ENCODE peak calls at places on chromosomes 3 and 15, in four cellular contexts. H is IMR-90, V is neuronal stem cell, K is trophoblast cell. W is an unnamed sample. For H3K36me3, the result is how much of the 10 kb centered on the place peaks cover.

GRCh38 chr3:24686764-24687163 is 192.1 kb upstream of the THRB start:
- DNase-seq in H (peak), V (no peak), K (no peak), W (peak)

GRCh38 chr3:20141841-20142240 is 44.2 kb downstream of the SGO1 start:
- DNase-seq in H (no peak), V (peak), K (no peak), W (peak)

GRCh38 chr15:62952969-62953368 is 89.6 kb upstream of the TPM1 start:
- DNase-seq in H (no peak), V (no peak), K (peak), W (no peak)

GRCh38 chr3:40741729-40742128 is 217.0 kb downstream of the ZNF621 start:
- DNase-seq in H (peak), V (peak), K (no peak), W (peak)

GRCh38 chr3:45666729-45667440 is 22.3 kb upstream of the SACM1L start:
- DNase-seq in H (peak), V (no peak), K (no peak), W (peak)

GRCh38 chr15:37698679-37699078 is 235.8 kb upstream of the TMCO5A start:
- DNase-seq in H (no peak), V (no peak), K (peak), W (peak)

GRCh38 chr15:66099950-66100671 is 153.4 kb downstream of the MEGF11 start:
- DNase-seq in H (no peak), V (no peak), K (no peak), W (no peak)

GRCh38 chr15:42728562-42728961 is 8.4 kb downstream of the CDAN1 start:
- DNase-seq in H (no peak), V (no peak), K (no peak), W (no peak)

GRCh38 chr3:115624898-115625297 is 1.6 kb downstream of the GAP43 start:
- DNase-seq in H (no peak), V (no peak), K (no peak), W (no peak)

GRCh38 chr3:167895684-167896083 is 160.2 kb downstream of the SERPINI1 start:
- DNase-seq in H (no peak), V (peak), K (no peak), W (no peak)

GRCh38 chr15:64460206-64460736 is at the start of gene ZNF609:
- DNase-seq in H (peak), V (peak), K (peak), W (peak)

GRCh38 chr15:34064443-34064842 is 25.4 kb upstream of the AVEN start:
- DNase-seq in H (no peak), V (no peak), K (no peak), W (no peak)

GRCh38 chr15:40038267-40038653 is 721 bp downstream of the SRP14 start:
- DNase-seq in H (peak), V (no peak), K (peak), W (peak)

GRCh38 chr15:75107905-75108838 is 84.8 kb downstream of the PPCDC start:
- DNase-seq in H (peak), V (no peak), K (peak), W (peak)
- H2AFZ ChIP-seq in H (peak), V (no peak), K (no peak), W (no peak)

GRCh38 chr3:16303037-16303436 is 38.0 kb downstream of the OXNAD1 start:
- DNase-seq in H (no peak), V (no peak), K (no peak), W (no peak)

GRCh38 chr3:16300282-16300681 is 35.3 kb downstream of the OXNAD1 start:
- DNase-seq in H (no peak), V (no peak), K (peak), W (no peak)

GRCh38 chr3:16302082-16302631 is 37.1 kb downstream of the OXNAD1 start:
- DNase-seq in H (no peak), V (no peak), K (no peak), W (no peak)

GRCh38 chr3:16300881-16301359 is 35.9 kb downstream of the OXNAD1 start:
- DNase-seq in H (no peak), V (no peak), K (peak), W (no peak)

GRCh38 chr3:16301490-16301889 is 36.5 kb downstream of the OXNAD1 start:
- DNase-seq in H (no peak), V (no peak), K (no peak), W (no peak)
- H3K36me3 ChIP-seq in H (under half), V (under half), K (under half), W (under half)

GRCh38 chr15:101029971-101030661 is 111.0 kb downstream of the LRRK1 start:
- DNase-seq in H (no peak), V (no peak), K (no peak), W (no peak)
- H4K8ac ChIP-seq in H (no peak), V (no peak), K (no peak), W (no peak)

DNA sequence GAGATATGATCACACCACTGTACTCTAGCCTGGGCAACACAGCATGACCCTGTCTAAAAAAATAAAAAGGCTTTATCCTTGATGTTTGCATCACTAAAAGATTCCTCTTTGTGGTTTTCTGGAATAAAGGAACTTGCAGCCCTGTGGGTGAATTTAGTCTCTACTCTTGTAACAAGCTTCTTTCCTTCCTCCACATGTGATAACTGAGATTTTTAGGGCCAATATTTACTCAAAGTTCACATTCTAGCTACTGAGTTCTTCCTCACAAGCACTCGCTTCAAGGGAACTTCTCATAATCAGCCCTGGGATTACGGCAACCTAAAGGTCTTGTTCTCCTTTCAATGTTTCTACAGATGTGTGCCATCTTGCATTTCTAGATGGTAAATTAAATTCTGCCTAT is 24.6 kb downstream of the COMMD2 start:
- DNase-seq in H (no peak), V (no peak), K (no peak), W (no peak)
- H2AFZ ChIP-seq in H (no peak), V (no peak), K (no peak), W (no peak)

DNA sequence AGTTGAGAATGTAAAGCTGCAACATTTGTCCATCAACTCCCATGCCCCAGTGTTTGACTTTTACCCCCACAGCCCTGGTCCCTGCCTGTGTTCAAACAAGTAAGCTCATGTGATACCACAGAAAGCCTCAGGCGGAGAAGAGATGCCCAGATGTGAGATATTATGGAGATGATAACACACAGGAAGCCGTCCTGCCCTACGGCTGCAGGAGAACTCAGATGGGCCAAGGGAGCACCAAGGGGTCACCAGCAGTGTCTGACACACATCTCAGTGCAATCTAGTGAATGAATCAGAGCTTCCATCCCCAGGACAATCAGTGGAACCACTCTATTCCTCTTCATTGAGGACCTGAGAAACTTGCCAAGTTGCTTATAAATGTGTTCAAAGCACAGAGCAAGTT is 14.0 kb upstream of the SPINK8 start:
- DNase-seq in H (no peak), V (no peak), K (peak), W (no peak)
- H3K36me3 ChIP-seq in H (under half), V (under half), K (under half), W (under half)

GRCh38 chr3:183315739-183316138 is 62.7 kb downstream of the B3GNT5 start:
- DNase-seq in H (no peak), V (no peak), K (peak), W (no peak)
- H4K8ac ChIP-seq in H (no peak), V (no peak), K (no peak), W (no peak)

DNA sequence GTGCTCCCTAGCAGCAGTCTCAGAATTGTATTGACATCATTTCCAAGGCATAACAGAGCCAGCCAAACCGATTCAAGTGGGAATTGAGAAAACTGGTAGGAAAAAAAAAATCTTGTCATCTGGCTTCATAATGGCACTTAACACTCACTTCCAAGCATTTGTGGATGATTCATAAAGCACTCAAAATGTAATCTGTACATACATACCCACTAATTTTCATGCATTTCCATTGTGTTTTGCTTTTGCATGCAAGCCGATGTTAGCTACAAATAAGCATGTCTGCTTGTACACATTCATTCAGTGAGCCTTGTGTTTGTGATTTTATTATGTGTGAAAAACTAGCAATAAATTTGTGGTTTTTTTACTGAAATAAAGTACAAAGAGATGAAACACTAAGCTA is 18.6 kb upstream of the TRPC1 start:
- DNase-seq in H (no peak), V (no peak), K (no peak), W (peak)
- H2AFZ ChIP-seq in H (no peak), V (no peak), K (no peak), W (no peak)

GRCh38 chr3:52349131-52349530 is 33.0 kb downstream of the DNAH1 start:
- DNase-seq in H (no peak), V (no peak), K (no peak), W (no peak)
- H3K36me3 ChIP-seq in H (under half), V (under half), K (under half), W (under half)

GRCh38 chr3:134065836-134066538 is 36.3 kb upstream of the SLCO2A1 start:
- DNase-seq in H (no peak), V (no peak), K (no peak), W (no peak)
- H4K8ac ChIP-seq in H (no peak), V (no peak), K (no peak), W (no peak)

GRCh38 chr3:111610612-111611054 is 15.5 kb upstream of the ZBED2 start:
- DNase-seq in H (no peak), V (no peak), K (no peak), W (no peak)
- H2AFZ ChIP-seq in H (no peak), V (no peak), K (no peak), W (no peak)